ENCODE peak calls at places on chromosomes 12 and 14, in six cellular contexts. G is pancreas, N is breast epithelium, V is Peyer's patch, L is right lobe of liver, Y is psoas muscle. C is an unnamed sample.

GRCh38 chr14:64645220-64645891 is 58.9 kb upstream of the PLEKHG3 start:
- DNase-seq in L (no peak), N (no peak), Y (no peak), V (no peak), G (no peak), C (no peak)

GRCh38 chr12:64665506-64665905 is 55.2 kb downstream of the RASSF3 start:
- DNase-seq in V (peak), N (no peak), Y (no peak), G (peak), L (no peak), C (no peak)

GRCh38 chr12:52990206-52990605 is 16.1 kb upstream of the EIF4B start:
- DNase-seq in G (no peak), N (no peak), L (no peak), Y (no peak), V (no peak), C (no peak)

GRCh38 chr14:34436118-34436905 is 25.7 kb downstream of the SPTSSA start:
- DNase-seq in Y (no peak), V (no peak), L (no peak), G (no peak), N (no peak), C (no peak)

GRCh38 chr12:57517187-57517586 is 3.1 kb downstream of the DDIT3 start:
- DNase-seq in V (no peak), G (no peak), Y (no peak), N (no peak), L (no peak), C (no peak)

GRCh38 chr14:55585854-55586253 is 5.8 kb downstream of the KTN1 start:
- DNase-seq in V (no peak), N (no peak), L (no peak), G (no peak), Y (no peak), C (no peak)

GRCh38 chr12:11779286-11779685 is 129.8 kb downstream of the ETV6 start:
- DNase-seq in Y (no peak), V (no peak), G (no peak), N (no peak), L (no peak), C (no peak)

GRCh38 chr14:79992799-79993198 is 218.5 kb downstream of the DIO2 start:
- DNase-seq in Y (no peak), L (no peak), G (no peak), V (no peak), N (no peak), C (no peak)

GRCh38 chr12:64219135-64219534 is 3.0 kb downstream of the KICS2 start:
- DNase-seq in L (no peak), Y (no peak), V (no peak), N (no peak), G (no peak), C (no peak)

GRCh38 chr12:59389968-59390576 is 205.8 kb upstream of the SLC16A7 start:
- DNase-seq in G (no peak), Y (peak), N (no peak), V (no peak), L (no peak), C (no peak)

GRCh38 chr12:19299765-19300164 is 139.5 kb upstream of the AEBP2 start:
- DNase-seq in V (no peak), N (no peak), Y (no peak), L (no peak), G (no peak), C (peak)

GRCh38 chr14:37889087-37889486 is 293.7 kb downstream of the TTC6 start:
- DNase-seq in N (no peak), Y (no peak), V (no peak), G (no peak), L (no peak), C (no peak)

GRCh38 chr12:124814741-124815613 is 48.7 kb downstream of the SCARB1 start:
- DNase-seq in N (no peak), L (no peak), Y (no peak), V (no peak), G (no peak), C (no peak)

GRCh38 chr14:72558721-72559120 is 335.2 kb downstream of the DPF3 start:
- DNase-seq in L (no peak), V (no peak), N (peak), Y (peak), G (no peak), C (no peak)

GRCh38 chr12:8609061-8609570 is 3.5 kb downstream of the AICDA start:
- DNase-seq in N (no peak), Y (no peak), G (no peak), L (no peak), V (no peak), C (no peak)

GRCh38 chr14:59044707-59045106 is 143.8 kb upstream of the DAAM1 start:
- DNase-seq in Y (no peak), N (no peak), L (no peak), V (no peak), G (no peak), C (no peak)

GRCh38 chr14:59595071-59595470 is 18.5 kb upstream of the CCDC175 start:
- DNase-seq in G (no peak), L (peak), Y (no peak), N (no peak), V (no peak), C (no peak)

GRCh38 chr14:67934087-67934486 is 114.5 kb downstream of the RAD51B start:
- DNase-seq in Y (no peak), G (peak), V (no peak), L (no peak), N (no peak), C (peak)

GRCh38 chr14:87992720-87993484 is at the start of gene GALC:
- DNase-seq in L (peak), V (peak), Y (peak), N (peak), G (peak), C (peak)

GRCh38 chr14:77158175-77158908 is 16.8 kb upstream of the ZDHHC22 start:
- DNase-seq in L (no peak), Y (peak), N (no peak), V (no peak), G (no peak), C (no peak)

GRCh38 chr14:45051180-45051579 is 32.7 kb upstream of the PRPF39 start:
- DNase-seq in L (no peak), G (no peak), Y (no peak), V (no peak), N (no peak), C (no peak)

GRCh38 chr14:101322223-101322622 is 239.1 kb upstream of the DIO3 start:
- DNase-seq in N (no peak), V (no peak), L (no peak), Y (no peak), G (no peak), C (no peak)

GRCh38 chr14:32189806-32190205 is 12.0 kb upstream of the RNU6-7 start:
- DNase-seq in N (no peak), V (no peak), Y (no peak), G (no peak), L (no peak), C (no peak)

GRCh38 chr14:32197919-32198318 is 3.9 kb upstream of the RNU6-7 start:
- DNase-seq in V (no peak), L (no peak), N (no peak), Y (no peak), G (no peak), C (no peak)

GRCh38 chr14:32192712-32193373 is 9.0 kb upstream of the RNU6-7 start:
- DNase-seq in L (no peak), Y (no peak), N (no peak), G (no peak), V (no peak), C (no peak)

GRCh38 chr14:32190713-32191112 is 11.1 kb upstream of the RNU6-7 start:
- DNase-seq in Y (no peak), V (no peak), L (no peak), G (no peak), N (no peak), C (no peak)

GRCh38 chr14:32193532-32193931 is 8.3 kb upstream of the RNU6-7 start:
- DNase-seq in V (no peak), L (no peak), Y (no peak), G (no peak), N (no peak), C (no peak)
- H3K4me3 ChIP-seq in V (no peak), L (no peak), Y (no peak), G (no peak), N (no peak), C (no peak)

GRCh38 chr12:93151079-93151759 is 222.1 kb upstream of the EEA1 start:
- DNase-seq in G (no peak), Y (no peak), V (no peak), N (no peak), L (no peak), C (no peak)

GRCh38 chr12:93154753-93155475 is 222.8 kb upstream of the NUDT4 start:
- DNase-seq in Y (no peak), N (no peak), L (no peak), V (no peak), G (no peak), C (no peak)

GRCh38 chr12:93154096-93154728 is 223.5 kb upstream of the NUDT4 start:
- DNase-seq in L (no peak), Y (no peak), V (no peak), N (no peak), G (no peak), C (no peak)

GRCh38 chr12:93152617-93153016 is 223.5 kb upstream of the EEA1 start:
- DNase-seq in G (no peak), Y (no peak), L (no peak), N (no peak), V (no peak), C (no peak)

DNA sequence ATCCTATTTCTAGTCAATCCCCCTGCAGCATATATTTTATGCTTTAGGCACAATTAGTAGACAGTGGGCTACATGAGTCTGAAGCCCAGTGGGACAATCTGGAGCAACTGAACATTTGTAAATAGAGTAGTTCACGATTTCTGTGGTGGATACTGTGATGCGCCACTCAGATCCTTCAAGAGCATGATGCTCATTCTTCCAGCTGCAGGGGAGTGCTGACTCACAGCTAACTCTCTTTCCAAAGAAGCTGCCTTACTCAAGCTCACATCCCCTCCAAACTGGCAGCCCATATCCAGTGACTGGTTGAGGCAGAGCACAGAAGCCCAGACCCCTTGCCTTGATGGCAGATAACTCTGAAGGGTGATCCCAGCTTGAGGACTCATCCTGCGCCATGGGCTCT is 224.2 kb upstream of the EEA1 start:
- DNase-seq in Y (no peak), V (no peak), N (no peak), L (no peak), G (no peak), C (no peak)
- TF ChIP-seq CTCF in Y (no peak), V (no peak), N (no peak), L (no peak), G (no peak), C (no peak)

DNA sequence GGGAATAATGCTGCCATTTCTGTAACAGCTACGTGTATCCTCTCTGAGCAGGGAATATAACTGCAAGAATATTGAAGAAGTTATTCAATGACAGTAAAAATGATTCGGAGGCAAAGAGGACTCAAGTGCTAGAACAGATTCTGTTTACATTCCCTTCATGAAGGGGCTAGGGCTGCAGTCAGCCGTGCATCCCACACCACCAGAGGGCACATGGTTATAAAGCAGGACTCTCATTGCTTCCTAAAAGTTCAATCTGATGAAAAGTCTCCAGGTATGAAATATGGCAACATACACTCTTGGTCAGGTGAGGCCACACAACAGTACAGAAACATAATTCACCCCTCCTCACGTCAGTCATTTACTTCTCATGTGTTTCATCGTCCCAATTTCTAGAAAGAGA is 34.0 kb downstream of the TCHP start:
- DNase-seq in L (no peak), Y (no peak), G (no peak), N (no peak), V (no peak), C (no peak)
- H3K27ac ChIP-seq in L (no peak), Y (no peak), G (no peak), N (no peak), V (no peak), C (no peak)

GRCh38 chr14:22491683-22492483 is 97.1 kb downstream of the DAD1 start:
- DNase-seq in V (no peak), G (no peak), N (no peak), L (no peak), Y (no peak), C (no peak)

GRCh38 chr14:22492601-22493000 is 96.4 kb downstream of the DAD1 start:
- DNase-seq in Y (no peak), L (no peak), N (no peak), G (no peak), V (peak), C (no peak)

GRCh38 chr14:22493143-22493542 is 95.9 kb downstream of the DAD1 start:
- DNase-seq in Y (no peak), L (no peak), V (no peak), N (no peak), G (no peak), C (no peak)

GRCh38 chr14:22494486-22495135 is 94.4 kb downstream of the DAD1 start:
- DNase-seq in N (no peak), L (no peak), V (no peak), G (no peak), Y (no peak), C (no peak)

DNA sequence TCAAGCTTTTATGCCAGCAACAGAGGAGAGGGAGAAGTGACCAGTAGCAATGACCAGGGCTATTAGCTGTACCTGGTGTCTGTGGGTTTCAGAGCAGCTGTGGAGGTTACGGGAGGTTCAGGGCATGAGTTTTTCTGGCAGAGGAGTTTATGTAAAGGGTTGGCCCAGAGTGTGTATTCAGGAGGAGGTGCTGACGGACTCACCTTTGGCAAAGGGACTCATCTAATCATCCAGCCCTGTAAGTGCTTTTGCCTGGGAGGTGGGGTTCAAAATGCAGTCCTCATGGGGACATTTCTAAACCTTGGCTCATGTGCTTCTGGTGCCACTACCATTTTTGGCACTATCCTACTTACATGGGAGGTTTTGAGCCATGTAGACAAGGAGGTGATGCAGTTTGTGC is 95.3 kb downstream of the DAD1 start:
- DNase-seq in Y (no peak), N (no peak), G (no peak), L (no peak), V (no peak), C (no peak)
- H3K4me3 ChIP-seq in Y (no peak), N (no peak), G (no peak), L (no peak), V (no peak), C (no peak)

DNA sequence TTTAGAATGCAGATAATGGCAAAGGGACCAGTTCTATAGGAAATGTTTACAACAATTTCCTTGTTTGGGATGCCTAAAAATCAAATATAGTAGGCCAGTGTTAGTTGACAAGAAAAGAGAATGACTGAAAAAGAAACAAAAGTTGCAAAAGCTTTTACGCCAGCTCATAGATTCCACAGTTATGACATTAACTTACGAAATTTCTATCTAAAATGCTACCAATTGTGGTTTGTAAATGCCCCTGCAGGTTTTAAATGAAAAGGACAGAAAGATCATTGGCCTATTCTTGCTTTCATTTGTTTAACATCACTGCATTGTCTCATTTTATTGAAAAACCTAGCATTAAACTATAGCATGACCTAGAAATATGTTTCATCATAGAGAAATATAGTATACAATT is 345.8 kb downstream of the CCDC91 start:
- DNase-seq in Y (no peak), G (no peak), L (no peak), N (no peak), V (no peak), C (no peak)
- TF ChIP-seq CTCF in Y (no peak), G (no peak), L (no peak), N (no peak), V (no peak), C (no peak)

DNA sequence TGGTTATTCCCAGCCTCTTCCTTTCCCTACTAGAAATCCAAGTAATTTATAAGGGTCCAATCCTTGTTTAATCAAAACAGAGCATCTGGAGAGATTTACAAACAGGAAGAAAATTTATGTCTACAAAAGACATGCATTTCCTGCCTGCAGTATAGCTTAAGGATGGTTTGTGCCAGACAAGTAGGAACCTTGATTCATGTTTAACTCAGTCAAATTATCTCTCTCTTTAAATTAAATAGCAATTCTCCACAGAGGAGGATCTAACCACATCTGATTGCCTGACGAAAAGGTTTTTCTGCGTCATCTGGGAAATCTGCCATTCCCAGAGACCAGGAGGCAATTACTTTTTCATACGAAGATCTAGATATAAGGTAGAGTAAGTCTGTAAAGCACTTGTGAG is 105.2 kb downstream of the ZFC3H1 start:
- DNase-seq in L (no peak), V (no peak), G (no peak), Y (no peak), N (no peak), C (no peak)
- H3K27ac ChIP-seq in L (no peak), V (no peak), G (no peak), Y (no peak), N (no peak), C (no peak)

DNA sequence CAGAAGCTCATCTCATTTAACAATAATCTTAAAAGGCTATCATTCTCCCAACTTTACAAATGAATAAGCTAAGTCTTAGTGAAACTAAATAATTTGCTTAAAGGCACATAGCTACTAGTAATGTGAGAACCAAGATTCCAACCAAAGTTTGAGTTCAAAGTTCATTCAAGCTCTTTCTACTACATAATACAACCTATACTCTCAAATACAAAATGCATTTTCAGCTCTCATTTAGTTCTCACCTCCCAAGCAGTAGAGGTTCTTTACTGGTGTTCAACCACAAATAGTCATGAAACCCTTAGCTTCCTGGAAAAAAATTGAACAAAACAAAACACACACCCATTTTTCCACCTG is 43.5 kb downstream of the DDHD1 start:
- DNase-seq in N (no peak), Y (no peak), L (no peak), V (no peak), G (no peak), C (no peak)
- H3K4me3 ChIP-seq in N (no peak), Y (no peak), L (no peak), V (no peak), G (no peak), C (no peak)

C was measured in lung.